ENCODE peak calls at places on chromosome 6, in ten cellular contexts. One of them, this sample, is unnamed.

GRCh38 chr6:157668034-157668401 is 155.0 kb upstream of the SNX9 start:
- DNase-seq in body of pancreas: no peak
- DNase-seq in heart left ventricle: no peak
- DNase-seq in A673: no peak
- DNase-seq in pancreas: no peak
- DNase-seq in CD4-positive, alpha-beta T cell: no peak
- DNase-seq in IMR-90: no peak
- DNase-seq in colonic mucosa: no peak
- DNase-seq in spleen: no peak
- DNase-seq in left ventricle myocardium inferior: no peak
- DNase-seq in this sample: no peak

GRCh38 chr6:48184644-48185043 is 73.6 kb upstream of the PTCHD4 start:
- DNase-seq in body of pancreas: no peak
- DNase-seq in heart left ventricle: no peak
- DNase-seq in A673: no peak
- DNase-seq in pancreas: no peak
- DNase-seq in CD4-positive, alpha-beta T cell: no peak
- DNase-seq in IMR-90: no peak
- DNase-seq in colonic mucosa: no peak
- DNase-seq in spleen: no peak
- DNase-seq in left ventricle myocardium inferior: no peak
- DNase-seq in this sample: no peak

GRCh38 chr6:38113810-38114577 is 294.5 kb downstream of the ZFAND3 start:
- DNase-seq in body of pancreas: no peak
- DNase-seq in heart left ventricle: no peak
- DNase-seq in A673: no peak
- DNase-seq in pancreas: no peak
- DNase-seq in CD4-positive, alpha-beta T cell: no peak
- DNase-seq in IMR-90: peak; percentile 31
- DNase-seq in colonic mucosa: no peak
- DNase-seq in spleen: no peak
- DNase-seq in left ventricle myocardium inferior: no peak
- DNase-seq in this sample: no peak

GRCh38 chr6:37698264-37699137 is 818 bp upstream of the MDGA1 start:
- DNase-seq in body of pancreas: peak; percentile 46
- DNase-seq in heart left ventricle: peak; percentile 70
- DNase-seq in A673: peak; percentile 69
- DNase-seq in pancreas: peak; percentile 82
- DNase-seq in CD4-positive, alpha-beta T cell: no peak
- DNase-seq in IMR-90: peak; percentile 31
- DNase-seq in colonic mucosa: peak; percentile 53
- DNase-seq in spleen: peak; percentile 83
- DNase-seq in left ventricle myocardium inferior: peak; percentile 35
- DNase-seq in this sample: peak; percentile 70

GRCh38 chr6:22221211-22221610 is 75.6 kb downstream of the PRL start:
- DNase-seq in body of pancreas: no peak
- DNase-seq in heart left ventricle: no peak
- DNase-seq in A673: no peak
- DNase-seq in pancreas: no peak
- DNase-seq in CD4-positive, alpha-beta T cell: no peak
- DNase-seq in IMR-90: peak; percentile 26
- DNase-seq in colonic mucosa: no peak
- DNase-seq in spleen: no peak
- DNase-seq in left ventricle myocardium inferior: no peak
- DNase-seq in this sample: no peak

GRCh38 chr6:42436825-42437224 is 14.9 kb downstream of the TRERF1 start:
- DNase-seq in body of pancreas: no peak
- DNase-seq in heart left ventricle: no peak
- DNase-seq in A673: no peak
- DNase-seq in pancreas: no peak
- DNase-seq in CD4-positive, alpha-beta T cell: no peak
- DNase-seq in IMR-90: peak; percentile 51
- DNase-seq in colonic mucosa: no peak
- DNase-seq in spleen: no peak
- DNase-seq in left ventricle myocardium inferior: no peak
- DNase-seq in this sample: no peak

GRCh38 chr6:12269100-12269499 is 21.1 kb upstream of the EDN1 start:
- DNase-seq in body of pancreas: no peak
- DNase-seq in heart left ventricle: no peak
- DNase-seq in A673: no peak
- DNase-seq in pancreas: no peak
- DNase-seq in CD4-positive, alpha-beta T cell: no peak
- DNase-seq in IMR-90: no peak
- DNase-seq in colonic mucosa: no peak
- DNase-seq in spleen: no peak
- DNase-seq in left ventricle myocardium inferior: no peak
- DNase-seq in this sample: no peak

GRCh38 chr6:139373154-139373927 is 1.1 kb downstream of the CITED2 start:
- DNase-seq in body of pancreas: peak; percentile 63
- DNase-seq in heart left ventricle: peak; percentile 87
- DNase-seq in A673: peak; percentile 79
- DNase-seq in pancreas: peak; percentile 82
- DNase-seq in CD4-positive, alpha-beta T cell: peak; percentile 68
- DNase-seq in IMR-90: peak; percentile 40
- DNase-seq in colonic mucosa: peak; percentile 68
- DNase-seq in spleen: peak; percentile 97
- DNase-seq in left ventricle myocardium inferior: peak; percentile 68
- DNase-seq in this sample: peak; percentile 56

GRCh38 chr6:10521104-10521808 is at the start of gene GCNT2:
- DNase-seq in body of pancreas: no peak
- DNase-seq in heart left ventricle: no peak
- DNase-seq in A673: no peak
- DNase-seq in pancreas: no peak
- DNase-seq in CD4-positive, alpha-beta T cell: no peak
- DNase-seq in IMR-90: peak; percentile 23
- DNase-seq in colonic mucosa: peak; percentile 36
- DNase-seq in spleen: no peak
- DNase-seq in left ventricle myocardium inferior: no peak
- DNase-seq in this sample: peak; percentile 28

GRCh38 chr6:99130897-99131873 is 183.4 kb upstream of the FBXL4 start:
- DNase-seq in body of pancreas: no peak
- DNase-seq in heart left ventricle: no peak
- DNase-seq in A673: peak; percentile 18
- DNase-seq in pancreas: no peak
- DNase-seq in CD4-positive, alpha-beta T cell: no peak
- DNase-seq in IMR-90: no peak
- DNase-seq in colonic mucosa: no peak
- DNase-seq in spleen: no peak
- DNase-seq in left ventricle myocardium inferior: no peak
- DNase-seq in this sample: no peak

GRCh38 chr6:152697634-152698033 is at the start of gene MYCT1:
- DNase-seq in body of pancreas: no peak
- DNase-seq in heart left ventricle: no peak
- DNase-seq in A673: no peak
- DNase-seq in pancreas: no peak
- DNase-seq in CD4-positive, alpha-beta T cell: no peak
- DNase-seq in IMR-90: peak; percentile 18
- DNase-seq in colonic mucosa: no peak
- DNase-seq in spleen: no peak
- DNase-seq in left ventricle myocardium inferior: no peak
- DNase-seq in this sample: peak; percentile 77

GRCh38 chr6:137832110-137832509 is 34.9 kb upstream of the TNFAIP3 start:
- DNase-seq in body of pancreas: no peak
- DNase-seq in heart left ventricle: no peak
- DNase-seq in A673: peak; percentile 60
- DNase-seq in pancreas: no peak
- DNase-seq in CD4-positive, alpha-beta T cell: no peak
- DNase-seq in IMR-90: peak; percentile 92
- DNase-seq in colonic mucosa: no peak
- DNase-seq in spleen: no peak
- DNase-seq in left ventricle myocardium inferior: no peak
- DNase-seq in this sample: peak; percentile 76

GRCh38 chr6:12196326-12196936 is 93.7 kb upstream of the EDN1 start:
- DNase-seq in body of pancreas: no peak
- DNase-seq in heart left ventricle: no peak
- DNase-seq in A673: peak; percentile 78
- DNase-seq in pancreas: no peak
- DNase-seq in CD4-positive, alpha-beta T cell: no peak
- DNase-seq in IMR-90: peak; percentile 83
- DNase-seq in colonic mucosa: no peak
- DNase-seq in spleen: no peak
- DNase-seq in left ventricle myocardium inferior: no peak
- DNase-seq in this sample: no peak

DNA sequence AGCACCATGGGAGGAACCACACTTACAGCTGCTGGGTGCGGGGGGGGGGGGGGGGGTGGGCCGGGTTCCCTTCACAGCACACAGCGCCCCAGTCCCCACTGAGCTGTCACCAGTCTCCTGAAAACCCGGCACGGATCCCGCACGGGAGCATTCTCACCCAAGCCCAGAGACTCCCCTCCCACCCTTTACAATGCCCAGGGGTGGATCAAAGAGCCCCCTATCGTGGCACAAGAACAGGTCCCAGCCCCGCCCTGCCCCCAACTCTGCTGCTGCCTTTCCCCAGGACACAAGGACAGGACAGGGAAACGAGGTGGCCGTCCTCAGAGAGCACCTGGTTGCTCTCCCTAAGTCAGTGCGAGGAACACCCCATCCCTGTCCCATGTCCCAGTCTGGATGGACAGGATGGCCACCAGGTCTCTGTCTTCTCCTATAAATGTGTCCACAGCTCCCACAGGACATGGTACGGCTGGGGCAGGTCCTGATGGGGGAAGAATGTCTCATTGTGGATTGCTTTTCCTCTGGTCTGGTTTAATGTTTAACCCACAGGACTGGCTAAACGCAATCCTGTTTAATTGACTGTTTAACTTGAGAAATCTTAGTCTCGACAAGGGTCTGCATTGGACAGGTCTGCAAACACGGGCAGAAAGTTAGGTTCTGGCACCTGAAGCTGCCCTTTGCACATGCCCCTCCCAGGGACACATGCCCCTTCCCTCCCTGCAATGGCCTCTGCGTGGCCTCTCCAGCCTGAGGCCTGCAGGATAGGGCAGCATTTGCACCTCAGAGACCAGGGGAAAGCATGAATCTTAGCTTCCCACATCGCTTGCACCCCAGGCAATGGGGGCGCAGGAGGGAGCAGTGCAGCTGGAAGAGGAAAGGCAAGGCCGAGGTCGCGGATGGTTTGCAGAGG is 45.3 kb downstream of the DACT2 start:
- DNase-seq in body of pancreas: peak; percentile 55
- DNase-seq in heart left ventricle: no peak
- DNase-seq in A673: peak; percentile 72
- DNase-seq in pancreas: peak; percentile 73
- DNase-seq in CD4-positive, alpha-beta T cell: no peak
- DNase-seq in IMR-90: no peak
- DNase-seq in colonic mucosa: peak; percentile 76
- DNase-seq in spleen: no peak
- DNase-seq in left ventricle myocardium inferior: no peak
- DNase-seq in this sample: no peak
- H3K27ac ChIP-seq in body of pancreas: peak overlapping the region; percentile 89
- H3K27ac ChIP-seq in heart left ventricle: no peak overlapping the region
- H3K27ac ChIP-seq in A673: no peak overlapping the region
- H3K27ac ChIP-seq in pancreas: peak overlapping the region; percentile 62
- H3K27ac ChIP-seq in CD4-positive, alpha-beta T cell: no peak overlapping the region
- H3K27ac ChIP-seq in IMR-90: no peak overlapping the region
- H3K27ac ChIP-seq in colonic mucosa: peak overlapping the region; percentile 66
- H3K27ac ChIP-seq in spleen: no peak overlapping the region
- H3K27ac ChIP-seq in left ventricle myocardium inferior: no peak overlapping the region
- H3K27ac ChIP-seq in this sample: no peak overlapping the region

GRCh38 chr6:301929-302705 is 9.8 kb downstream of the DUSP22 start:
- DNase-seq in body of pancreas: no peak
- DNase-seq in heart left ventricle: no peak
- DNase-seq in A673: no peak
- DNase-seq in pancreas: peak; percentile 53
- DNase-seq in CD4-positive, alpha-beta T cell: no peak
- DNase-seq in IMR-90: no peak
- DNase-seq in colonic mucosa: no peak
- DNase-seq in spleen: no peak
- DNase-seq in left ventricle myocardium inferior: no peak
- DNase-seq in this sample: no peak
- H3K9me3 ChIP-seq in body of pancreas: no peaks in the 10 kb centered on the region
- H3K9me3 ChIP-seq in heart left ventricle: no peaks in the 10 kb centered on the region
- H3K9me3 ChIP-seq in A673: peaks cover 9% of the 10 kb centered on the region
- H3K9me3 ChIP-seq in pancreas: no peaks in the 10 kb centered on the region
- H3K9me3 ChIP-seq in CD4-positive, alpha-beta T cell: no peaks in the 10 kb centered on the region
- H3K9me3 ChIP-seq in IMR-90: peaks cover 5% of the 10 kb centered on the region
- H3K9me3 ChIP-seq in colonic mucosa: no peaks in the 10 kb centered on the region
- H3K9me3 ChIP-seq in spleen: no peaks in the 10 kb centered on the region
- H3K9me3 ChIP-seq in left ventricle myocardium inferior: no peaks in the 10 kb centered on the region
- H3K9me3 ChIP-seq in this sample: peaks cover 8% of the 10 kb centered on the region

GRCh38 chr6:6220718-6221117 is 99.7 kb downstream of the F13A1 start:
- DNase-seq in body of pancreas: no peak
- DNase-seq in heart left ventricle: no peak
- DNase-seq in A673: peak; percentile 15
- DNase-seq in pancreas: no peak
- DNase-seq in CD4-positive, alpha-beta T cell: no peak
- DNase-seq in IMR-90: no peak
- DNase-seq in colonic mucosa: no peak
- DNase-seq in spleen: no peak
- DNase-seq in left ventricle myocardium inferior: no peak
- DNase-seq in this sample: no peak
- TF ChIP-seq CTCF in body of pancreas: no peak
- TF ChIP-seq CTCF in heart left ventricle: no peak
- TF ChIP-seq CTCF in A673: peak; percentile 49
- TF ChIP-seq CTCF in pancreas: no peak
- TF ChIP-seq CTCF in CD4-positive, alpha-beta T cell: no peak
- TF ChIP-seq CTCF in IMR-90: no peak
- TF ChIP-seq CTCF in colonic mucosa: peak; percentile 13
- TF ChIP-seq CTCF in spleen: no peak
- TF ChIP-seq CTCF in left ventricle myocardium inferior: peak; percentile 45
- TF ChIP-seq CTCF in this sample: no peak

GRCh38 chr6:3208775-3209113 is 18.7 kb downstream of the TUBB2B start:
- DNase-seq in body of pancreas: no peak
- DNase-seq in heart left ventricle: no peak
- DNase-seq in A673: no peak
- DNase-seq in pancreas: no peak
- DNase-seq in CD4-positive, alpha-beta T cell: no peak
- DNase-seq in IMR-90: no peak
- DNase-seq in colonic mucosa: no peak
- DNase-seq in spleen: no peak
- DNase-seq in left ventricle myocardium inferior: no peak
- DNase-seq in this sample: no peak

GRCh38 chr6:3209114-3210023 is 18.1 kb downstream of the TUBB2B start:
- DNase-seq in body of pancreas: no peak
- DNase-seq in heart left ventricle: no peak
- DNase-seq in A673: peak; percentile 82
- DNase-seq in pancreas: no peak
- DNase-seq in CD4-positive, alpha-beta T cell: no peak
- DNase-seq in IMR-90: peak; percentile 98
- DNase-seq in colonic mucosa: peak; percentile 70
- DNase-seq in spleen: no peak
- DNase-seq in left ventricle myocardium inferior: peak; percentile 22
- DNase-seq in this sample: peak; percentile 93

GRCh38 chr6:3210024-3210610 is 17.3 kb downstream of the TUBB2B start:
- DNase-seq in body of pancreas: no peak
- DNase-seq in heart left ventricle: no peak
- DNase-seq in A673: no peak
- DNase-seq in pancreas: no peak
- DNase-seq in CD4-positive, alpha-beta T cell: no peak
- DNase-seq in IMR-90: peak; percentile 33
- DNase-seq in colonic mucosa: no peak
- DNase-seq in spleen: no peak
- DNase-seq in left ventricle myocardium inferior: no peak
- DNase-seq in this sample: no peak

GRCh38 chr6:3206339-3207015 is 21.0 kb downstream of the TUBB2B start:
- DNase-seq in body of pancreas: no peak
- DNase-seq in heart left ventricle: no peak
- DNase-seq in A673: no peak
- DNase-seq in pancreas: no peak
- DNase-seq in CD4-positive, alpha-beta T cell: no peak
- DNase-seq in IMR-90: no peak
- DNase-seq in colonic mucosa: no peak
- DNase-seq in spleen: no peak
- DNase-seq in left ventricle myocardium inferior: no peak
- DNase-seq in this sample: no peak

GRCh38 chr6:3208096-3208774 is 19.2 kb downstream of the TUBB2B start:
- DNase-seq in body of pancreas: no peak
- DNase-seq in heart left ventricle: no peak
- DNase-seq in A673: no peak
- DNase-seq in pancreas: no peak
- DNase-seq in CD4-positive, alpha-beta T cell: no peak
- DNase-seq in IMR-90: peak; percentile 95
- DNase-seq in colonic mucosa: no peak
- DNase-seq in spleen: no peak
- DNase-seq in left ventricle myocardium inferior: no peak
- DNase-seq in this sample: peak; percentile 92
- H3K27ac ChIP-seq in body of pancreas: no peak overlapping the region
- H3K27ac ChIP-seq in heart left ventricle: no peak overlapping the region
- H3K27ac ChIP-seq in A673: no peak overlapping the region
- H3K27ac ChIP-seq in pancreas: no peak overlapping the region
- H3K27ac ChIP-seq in CD4-positive, alpha-beta T cell: no peak overlapping the region
- H3K27ac ChIP-seq in IMR-90: peak overlapping the region; percentile 68
- H3K27ac ChIP-seq in colonic mucosa: no peak overlapping the region
- H3K27ac ChIP-seq in spleen: no peak overlapping the region
- H3K27ac ChIP-seq in left ventricle myocardium inferior: no peak overlapping the region
- H3K27ac ChIP-seq in this sample: no peak overlapping the region